ENCODE peak calls at places on chromosomes 3 and 15, in six cellular contexts. L is stimulated activated CD4-positive, alpha-beta T cell treated with anti-CD3 and anti-CD28 coated beads, Interleukin-15, amount 100 ng/mL, for 1 hour; Y is NCI-H2029; I is dermis microvascular lymphatic vessel endothelial cell; J is MCF 10A; S is HS-27A. Q is an unnamed sample.

GRCh38 chr3:105527949-105528348 is 161.2 kb downstream of the ALCAM start:
- DNase-seq in L (no peak), Y (peak), I (peak), J (peak), S (no peak), Q (no peak)

GRCh38 chr3:158768881-158769518 is 32.9 kb upstream of the MFSD1 start:
- DNase-seq in L (no peak), Y (no peak), I (peak), J (peak), S (no peak), Q (no peak)

GRCh38 chr15:82942691-82943090 is 9.8 kb downstream of the HOMER2 start:
- DNase-seq in L (no peak), Y (no peak), I (no peak), J (peak), S (peak), Q (no peak)

GRCh38 chr3:137165117-137165806 is 207.5 kb downstream of the IL20RB start:
- DNase-seq in L (no peak), Y (no peak), I (no peak), J (peak), S (peak), Q (no peak)

GRCh38 chr3:125644036-125645025 is 49.0 kb upstream of the OSBPL11 start:
- DNase-seq in L (no peak), Y (no peak), I (no peak), J (peak), S (no peak), Q (no peak)

GRCh38 chr3:58728723-58729122 is 62.1 kb upstream of the FAM3D start:
- DNase-seq in L (no peak), Y (no peak), I (no peak), J (no peak), S (no peak), Q (no peak)

GRCh38 chr3:4568831-4569230 is 75.7 kb downstream of the ITPR1 start:
- DNase-seq in L (no peak), Y (no peak), I (no peak), J (no peak), S (no peak), Q (no peak)

GRCh38 chr15:77596821-77597803 is 35.6 kb downstream of the LINGO1 start:
- DNase-seq in L (no peak), Y (no peak), I (peak), J (no peak), S (no peak), Q (no peak)

GRCh38 chr3:14522768-14523167 is 17.4 kb downstream of the GRIP2 start:
- DNase-seq in L (no peak), Y (no peak), I (no peak), J (no peak), S (no peak), Q (no peak)

GRCh38 chr3:127673191-127674098 is 693 bp downstream of the ABTB1 start:
- DNase-seq in L (peak), Y (no peak), I (peak), J (no peak), S (no peak), Q (no peak)